ENCODE peak calls at places on chromosomes 4 and X, in five cellular contexts. W is PC-3; M is activated T-cell treated with anti-CD3 and anti-CD28 coated beads for 48 hours; P is activated CD8-positive, alpha-beta memory T cell treated with anti-CD3 and anti-CD28 coated beads, Interleukin-2, amount 50 U/mL, for 4 hours; G is pons. R is an unnamed sample.

GRCh38 chrX:48989483-48989882 is 12.6 kb downstream of the GRIPAP1 start:
- DNase-seq in W (no peak), M (no peak), P (no peak), G (no peak), R (no peak)

GRCh38 chr4:107858158-107858742 is 33.5 kb downstream of the SGMS2 start:
- DNase-seq in W (no peak), M (no peak), P (no peak), G (no peak), R (no peak)

GRCh38 chr4:6916587-6917444 is 7.2 kb downstream of the TBC1D14 start:
- DNase-seq in W (no peak), M (peak; percentile 33), P (peak; percentile 48), G (no peak), R (peak; percentile 92)

GRCh38 chr4:107736924-107737448 is 17.0 kb upstream of the PAPSS1 start:
- DNase-seq in W (peak; percentile 54), M (no peak), P (peak; percentile 44), G (peak; percentile 53), R (peak; percentile 54)

GRCh38 chr4:8771258-8771590 is 100.4 kb downstream of the HMX1 start:
- DNase-seq in W (no peak), M (no peak), P (no peak), G (no peak), R (peak; percentile 41)

GRCh38 chrX:40095588-40096394 is 2.0 kb downstream of the BCOR start:
- DNase-seq in W (peak; percentile 27), M (no peak), P (no peak), G (peak; percentile 41), R (peak; percentile 34)

GRCh38 chr4:102517753-102518152 is 16.6 kb downstream of the NFKB1 start:
- DNase-seq in W (no peak), M (no peak), P (no peak), G (no peak), R (no peak)

GRCh38 chrX:136163694-136164093 is 16.4 kb downstream of the FHL1 start:
- DNase-seq in W (no peak), M (no peak), P (no peak), G (no peak), R (no peak)

GRCh38 chr4:121873604-121874003 is 3.3 kb upstream of the BBS7 start:
- DNase-seq in W (no peak), M (no peak), P (no peak), G (no peak), R (no peak)

GRCh38 chrX:39725928-39726619 is 371.7 kb downstream of the BCOR start:
- DNase-seq in W (peak; percentile 35), M (no peak), P (no peak), G (no peak), R (no peak)

GRCh38 chr4:153545822-153546221 is 79.7 kb downstream of the TMEM131L start:
- DNase-seq in W (no peak), M (no peak), P (no peak), G (no peak), R (no peak)

GRCh38 chrX:63511361-63511760 is 160.2 kb upstream of the SPIN4 start:
- DNase-seq in W (no peak), M (no peak), P (no peak), G (no peak), R (no peak)

GRCh38 chr4:68872442-68873217 is 56.8 kb downstream of the UGT2B10 start:
- DNase-seq in W (peak; percentile 31), M (no peak), P (no peak), G (no peak), R (no peak)

GRCh38 chr4:85402371-85402770 is 72.6 kb upstream of the ARHGAP24 start:
- DNase-seq in W (no peak), M (no peak), P (no peak), G (no peak), R (no peak)

GRCh38 chr4:104915864-104916263 is 230.8 kb upstream of the TET2 start:
- DNase-seq in W (no peak), M (no peak), P (no peak), G (no peak), R (no peak)

GRCh38 chr4:123506311-123506685 is 109.7 kb downstream of the SPRY1 start:
- DNase-seq in W (no peak), M (no peak), P (no peak), G (no peak), R (no peak)

GRCh38 chrX:100973411-100973810 is 3.9 kb downstream of the ARL13A start:
- DNase-seq in W (peak; percentile 86), M (no peak), P (no peak), G (no peak), R (no peak)